ENCODE peak calls at places on chromosomes 12 and 14, in five cellular contexts. One of them, this sample, is unnamed.

GRCh38 chr12:104505095-104505819 is 48.5 kb downstream of the CHST11 start:
- DNase-seq in endothelial cell of umbilical vein: peak; percentile 58
- DNase-seq in tibial nerve: no peak
- DNase-seq in mammary epithelial cell: no peak
- DNase-seq in thyroid gland: no peak
- DNase-seq in this sample: no peak

GRCh38 chr14:90848944-90849731 is 32.9 kb upstream of the TTC7B start:
- DNase-seq in endothelial cell of umbilical vein: no peak
- DNase-seq in tibial nerve: no peak
- DNase-seq in mammary epithelial cell: no peak
- DNase-seq in thyroid gland: no peak
- DNase-seq in this sample: no peak

GRCh38 chr12:85156569-85156968 is 120.4 kb downstream of the LRRIQ1 start:
- DNase-seq in endothelial cell of umbilical vein: peak; percentile 57
- DNase-seq in tibial nerve: no peak
- DNase-seq in mammary epithelial cell: no peak
- DNase-seq in thyroid gland: no peak
- DNase-seq in this sample: no peak

GRCh38 chr12:7081037-7081436 is 11.2 kb downstream of the C1R start:
- DNase-seq in endothelial cell of umbilical vein: no peak
- DNase-seq in tibial nerve: no peak
- DNase-seq in mammary epithelial cell: no peak
- DNase-seq in thyroid gland: no peak
- DNase-seq in this sample: no peak

GRCh38 chr12:131139363-131140068 is 185.8 kb downstream of the ADGRD1 start:
- DNase-seq in endothelial cell of umbilical vein: no peak
- DNase-seq in tibial nerve: no peak
- DNase-seq in mammary epithelial cell: no peak
- DNase-seq in thyroid gland: no peak
- DNase-seq in this sample: peak; percentile 25

GRCh38 chr14:99755629-99756603 is 37.3 kb upstream of the EML1 start:
- DNase-seq in endothelial cell of umbilical vein: peak; percentile 93
- DNase-seq in tibial nerve: peak; percentile 85
- DNase-seq in mammary epithelial cell: peak; percentile 56
- DNase-seq in thyroid gland: peak; percentile 62
- DNase-seq in this sample: peak; percentile 88

GRCh38 chr12:66361703-66362102 is 59.4 kb downstream of the HELB start:
- DNase-seq in endothelial cell of umbilical vein: no peak
- DNase-seq in tibial nerve: no peak
- DNase-seq in mammary epithelial cell: peak; percentile 2
- DNase-seq in thyroid gland: no peak
- DNase-seq in this sample: no peak

GRCh38 chr12:118980407-118981014 is 830 bp upstream of the SRRM4 start:
- DNase-seq in endothelial cell of umbilical vein: no peak
- DNase-seq in tibial nerve: no peak
- DNase-seq in mammary epithelial cell: no peak
- DNase-seq in thyroid gland: no peak
- DNase-seq in this sample: no peak

GRCh38 chr14:22184157-22185025 is 404.6 kb downstream of the DAD1 start:
- DNase-seq in endothelial cell of umbilical vein: peak; percentile 47
- DNase-seq in tibial nerve: no peak
- DNase-seq in mammary epithelial cell: no peak
- DNase-seq in thyroid gland: no peak
- DNase-seq in this sample: no peak

GRCh38 chr14:58607571-58608317 is 30.0 kb upstream of the DACT1 start:
- DNase-seq in endothelial cell of umbilical vein: no peak
- DNase-seq in tibial nerve: no peak
- DNase-seq in mammary epithelial cell: peak; percentile 45
- DNase-seq in thyroid gland: no peak
- DNase-seq in this sample: no peak

GRCh38 chr12:76303365-76303764 is 44.9 kb downstream of the BBS10 start:
- DNase-seq in endothelial cell of umbilical vein: no peak
- DNase-seq in tibial nerve: no peak
- DNase-seq in mammary epithelial cell: no peak
- DNase-seq in thyroid gland: no peak
- DNase-seq in this sample: no peak

GRCh38 chr12:97283297-97283696 is 179.3 kb upstream of the RMST start:
- DNase-seq in endothelial cell of umbilical vein: no peak
- DNase-seq in tibial nerve: no peak
- DNase-seq in mammary epithelial cell: no peak
- DNase-seq in thyroid gland: no peak
- DNase-seq in this sample: no peak

GRCh38 chr14:59869381-59870255 is 958 bp downstream of the RTN1 start:
- DNase-seq in endothelial cell of umbilical vein: no peak
- DNase-seq in tibial nerve: no peak
- DNase-seq in mammary epithelial cell: no peak
- DNase-seq in thyroid gland: peak; percentile 8
- DNase-seq in this sample: peak; percentile 0

DNA sequence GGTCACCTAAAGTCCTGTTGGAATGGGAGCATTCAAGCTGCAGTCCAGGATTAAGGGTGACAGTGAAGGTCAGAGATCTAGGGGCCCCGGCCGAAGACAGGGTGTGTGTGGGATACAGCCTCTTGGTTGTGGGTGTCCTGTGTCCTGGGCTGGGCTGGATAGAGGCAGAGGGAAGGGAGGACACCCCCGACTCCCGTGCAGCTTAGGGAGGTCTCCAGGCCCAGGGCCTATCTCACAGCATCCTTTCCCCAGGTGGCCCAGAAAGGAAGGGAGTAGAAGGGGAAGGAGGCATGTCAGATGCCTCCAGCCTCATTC is 10.2 kb upstream of the CALCOCO1 start:
- DNase-seq in endothelial cell of umbilical vein: no peak
- DNase-seq in tibial nerve: no peak
- DNase-seq in mammary epithelial cell: no peak
- DNase-seq in thyroid gland: no peak
- DNase-seq in this sample: no peak
- H3K4me3 ChIP-seq in endothelial cell of umbilical vein: no peak overlapping the region
- H3K4me3 ChIP-seq in tibial nerve: no peak overlapping the region
- H3K4me3 ChIP-seq in mammary epithelial cell: no peak overlapping the region
- H3K4me3 ChIP-seq in thyroid gland: no peak overlapping the region
- H3K4me3 ChIP-seq in this sample: no peak overlapping the region

GRCh38 chr12:101619868-101620761 is 25.3 kb downstream of the MYBPC1 start:
- DNase-seq in endothelial cell of umbilical vein: no peak
- DNase-seq in tibial nerve: no peak
- DNase-seq in mammary epithelial cell: no peak
- DNase-seq in thyroid gland: no peak
- DNase-seq in this sample: no peak

GRCh38 chr12:101612162-101612916 is 17.6 kb downstream of the MYBPC1 start:
- DNase-seq in endothelial cell of umbilical vein: no peak
- DNase-seq in tibial nerve: no peak
- DNase-seq in mammary epithelial cell: no peak
- DNase-seq in thyroid gland: no peak
- DNase-seq in this sample: no peak

GRCh38 chr12:101620762-101621133 is 26.0 kb downstream of the MYBPC1 start:
- DNase-seq in endothelial cell of umbilical vein: no peak
- DNase-seq in tibial nerve: no peak
- DNase-seq in mammary epithelial cell: no peak
- DNase-seq in thyroid gland: no peak
- DNase-seq in this sample: no peak

GRCh38 chr12:101619026-101619827 is 24.5 kb downstream of the MYBPC1 start:
- DNase-seq in endothelial cell of umbilical vein: no peak
- DNase-seq in tibial nerve: no peak
- DNase-seq in mammary epithelial cell: no peak
- DNase-seq in thyroid gland: no peak
- DNase-seq in this sample: no peak

GRCh38 chr12:101616027-101616494 is 21.3 kb downstream of the MYBPC1 start:
- DNase-seq in endothelial cell of umbilical vein: peak; percentile 13
- DNase-seq in tibial nerve: peak; percentile 54
- DNase-seq in mammary epithelial cell: peak; percentile 23
- DNase-seq in thyroid gland: no peak
- DNase-seq in this sample: no peak
- H3K27ac ChIP-seq in endothelial cell of umbilical vein: no peak overlapping the region
- H3K27ac ChIP-seq in tibial nerve: peak overlapping the region; percentile 87
- H3K27ac ChIP-seq in mammary epithelial cell: no peak overlapping the region
- H3K27ac ChIP-seq in thyroid gland: peak overlapping the region; percentile 36
- H3K27ac ChIP-seq in this sample: no peak overlapping the region

DNA sequence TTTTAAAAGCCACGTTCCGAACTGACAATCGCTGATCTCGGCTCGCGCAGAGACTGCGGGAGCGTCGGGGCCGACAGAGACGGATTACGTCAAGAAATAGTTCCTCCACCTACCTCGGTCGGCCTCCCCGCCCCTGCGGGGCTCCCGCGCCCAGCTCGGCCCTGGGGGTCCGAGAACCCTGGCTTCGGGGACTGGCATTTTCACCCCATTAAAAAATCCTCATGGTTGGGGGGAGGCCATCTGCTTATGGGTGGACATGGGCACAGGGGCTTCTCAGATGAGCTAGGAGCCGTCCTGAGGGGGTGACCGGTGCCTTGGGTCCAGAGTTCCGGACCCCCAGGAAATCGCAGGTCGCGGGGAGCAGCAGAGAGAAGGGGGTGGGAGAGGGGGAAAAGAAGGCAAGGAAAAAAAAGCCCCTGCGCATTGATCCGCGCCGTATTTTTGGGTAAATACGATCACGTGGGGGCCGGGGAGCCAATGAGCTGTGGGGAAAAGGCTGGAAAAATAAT is 311 bp upstream of the HOXC9 start:
- DNase-seq in endothelial cell of umbilical vein: no peak
- DNase-seq in tibial nerve: peak; percentile 84
- DNase-seq in mammary epithelial cell: peak; percentile 81
- DNase-seq in thyroid gland: no peak
- DNase-seq in this sample: peak; percentile 83
- H3K4me1 ChIP-seq in endothelial cell of umbilical vein: no peaks in the 10 kb centered on the region
- H3K4me1 ChIP-seq in tibial nerve: peaks cover 23% of the 10 kb centered on the region
- H3K4me1 ChIP-seq in mammary epithelial cell: peaks cover 16% of the 10 kb centered on the region
- H3K4me1 ChIP-seq in thyroid gland: peaks cover 36% of the 10 kb centered on the region
- H3K4me1 ChIP-seq in this sample: peaks cover 58% of the 10 kb centered on the region

DNA sequence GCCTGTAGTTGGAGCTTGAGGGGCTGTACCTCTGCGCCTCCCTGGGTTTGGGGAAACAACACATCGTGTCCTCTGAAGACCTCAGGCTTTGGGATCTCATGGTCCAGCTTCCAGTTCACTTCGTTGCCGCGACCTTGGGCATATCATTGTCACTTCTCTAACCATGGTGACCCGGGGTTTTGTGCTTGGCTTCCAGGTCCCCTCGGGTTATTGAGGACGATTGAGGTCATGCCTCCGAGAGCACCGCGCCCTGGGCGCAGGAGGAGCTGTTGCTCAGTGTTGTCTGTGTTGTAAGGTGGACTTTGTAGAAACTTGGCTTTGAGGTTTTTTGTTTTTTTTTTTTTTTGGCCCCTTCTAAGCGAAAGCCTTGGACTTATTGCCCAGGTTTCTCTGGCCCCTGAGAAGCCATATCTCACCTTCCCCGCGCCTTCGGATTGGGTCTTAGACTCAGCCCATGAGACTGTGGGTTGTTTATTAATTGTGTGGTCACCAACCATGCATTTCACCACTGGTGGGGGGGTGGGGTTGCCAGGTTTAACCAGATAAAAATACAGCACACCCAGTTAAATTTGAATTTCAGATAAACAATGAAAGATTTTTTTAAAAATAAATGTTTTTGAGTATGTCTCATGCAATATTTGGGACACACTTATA is 2.6 kb downstream of the BCL7A start:
- DNase-seq in endothelial cell of umbilical vein: no peak
- DNase-seq in tibial nerve: no peak
- DNase-seq in mammary epithelial cell: peak; percentile 35
- DNase-seq in thyroid gland: no peak
- DNase-seq in this sample: no peak
- H3K4me3 ChIP-seq in endothelial cell of umbilical vein: no peak overlapping the region
- H3K4me3 ChIP-seq in tibial nerve: peak overlapping the region; percentile 65
- H3K4me3 ChIP-seq in mammary epithelial cell: peak overlapping the region; percentile 3
- H3K4me3 ChIP-seq in thyroid gland: no peak overlapping the region
- H3K4me3 ChIP-seq in this sample: no peak overlapping the region

DNA sequence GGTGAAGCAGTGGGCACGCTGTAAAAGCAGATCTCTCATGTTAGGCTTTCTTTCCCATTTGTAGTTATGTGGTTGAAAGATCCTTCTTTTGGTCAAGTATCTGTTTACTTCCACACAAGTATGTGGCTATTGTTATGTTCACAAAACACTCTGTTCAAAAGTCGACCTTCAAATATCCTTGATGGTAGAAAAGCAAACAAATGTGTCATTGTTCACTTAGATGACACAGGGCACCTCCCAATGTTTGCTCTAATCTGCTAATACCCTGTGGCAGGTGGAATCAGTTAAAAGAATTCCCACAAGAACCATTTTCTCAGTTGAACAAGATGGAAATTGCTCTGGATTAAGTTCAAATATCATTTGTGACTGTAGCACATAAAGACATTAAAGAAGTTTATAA is 43.6 kb upstream of the NAA30 start:
- DNase-seq in endothelial cell of umbilical vein: no peak
- DNase-seq in tibial nerve: no peak
- DNase-seq in mammary epithelial cell: no peak
- DNase-seq in thyroid gland: no peak
- DNase-seq in this sample: no peak
- H3K27ac ChIP-seq in endothelial cell of umbilical vein: no peak overlapping the region
- H3K27ac ChIP-seq in tibial nerve: no peak overlapping the region
- H3K27ac ChIP-seq in mammary epithelial cell: no peak overlapping the region
- H3K27ac ChIP-seq in thyroid gland: no peak overlapping the region
- H3K27ac ChIP-seq in this sample: no peak overlapping the region

GRCh38 chr14:95304342-95304741 is 15.4 kb downstream of the CLMN start:
- DNase-seq in endothelial cell of umbilical vein: no peak
- DNase-seq in tibial nerve: no peak
- DNase-seq in mammary epithelial cell: no peak
- DNase-seq in thyroid gland: no peak
- DNase-seq in this sample: no peak

GRCh38 chr14:95305940-95306339 is 13.8 kb downstream of the CLMN start:
- DNase-seq in endothelial cell of umbilical vein: no peak
- DNase-seq in tibial nerve: no peak
- DNase-seq in mammary epithelial cell: no peak
- DNase-seq in thyroid gland: no peak
- DNase-seq in this sample: no peak

GRCh38 chr14:95303552-95303951 is 16.2 kb downstream of the CLMN start:
- DNase-seq in endothelial cell of umbilical vein: no peak
- DNase-seq in tibial nerve: no peak
- DNase-seq in mammary epithelial cell: no peak
- DNase-seq in thyroid gland: no peak
- DNase-seq in this sample: no peak

GRCh38 chr14:95303107-95303506 is 16.6 kb downstream of the CLMN start:
- DNase-seq in endothelial cell of umbilical vein: no peak
- DNase-seq in tibial nerve: no peak
- DNase-seq in mammary epithelial cell: no peak
- DNase-seq in thyroid gland: no peak
- DNase-seq in this sample: no peak

DNA sequence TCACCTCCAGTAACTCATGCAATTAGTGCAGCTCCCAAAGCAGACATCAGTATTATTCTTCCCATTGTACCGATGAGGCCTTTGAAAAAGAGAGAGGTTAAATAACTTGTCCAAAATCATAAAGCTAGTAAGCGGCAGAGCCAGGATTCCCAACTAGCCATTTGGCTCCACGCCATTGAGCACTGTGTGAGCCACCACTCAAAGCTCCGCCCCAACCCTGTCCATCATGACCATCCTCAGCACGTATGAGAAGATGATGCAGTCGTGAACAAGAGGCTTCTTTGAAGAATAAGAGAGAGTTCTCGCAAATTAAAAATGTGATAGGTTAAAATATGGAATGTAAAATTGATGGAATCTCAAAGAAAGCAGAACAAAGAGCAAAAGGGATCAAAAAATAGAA is 14.6 kb downstream of the CLMN start:
- DNase-seq in endothelial cell of umbilical vein: no peak
- DNase-seq in tibial nerve: no peak
- DNase-seq in mammary epithelial cell: no peak
- DNase-seq in thyroid gland: no peak
- DNase-seq in this sample: no peak
- H3K4me1 ChIP-seq in endothelial cell of umbilical vein: no peaks in the 10 kb centered on the region
- H3K4me1 ChIP-seq in tibial nerve: peaks cover 40% of the 10 kb centered on the region
- H3K4me1 ChIP-seq in mammary epithelial cell: peaks cover 5% of the 10 kb centered on the region
- H3K4me1 ChIP-seq in thyroid gland: peaks cover 44% of the 10 kb centered on the region
- H3K4me1 ChIP-seq in this sample: no peaks in the 10 kb centered on the region

GRCh38 chr12:124519741-124520140 is 47.7 kb downstream of the NCOR2 start:
- DNase-seq in endothelial cell of umbilical vein: no peak
- DNase-seq in tibial nerve: no peak
- DNase-seq in mammary epithelial cell: no peak
- DNase-seq in thyroid gland: no peak
- DNase-seq in this sample: no peak
- H3K4me3 ChIP-seq in endothelial cell of umbilical vein: no peak overlapping the region
- H3K4me3 ChIP-seq in tibial nerve: no peak overlapping the region
- H3K4me3 ChIP-seq in mammary epithelial cell: no peak overlapping the region
- H3K4me3 ChIP-seq in thyroid gland: no peak overlapping the region
- H3K4me3 ChIP-seq in this sample: no peak overlapping the region

This sample was measured in SJSA1.